ENCODE peak calls at places on chromosomes 4 and X, in seven cellular contexts. D is CD4-positive, alpha-beta memory T cell; E is ureter; F is activated T-helper 1 cell treated with anti-CD3 and anti-CD28 coated beads, Interleukin-2, amount 50 U/mL, for 16 hours; P is activated gamma-delta T cell; R is T-helper 2 cell; M is amniotic epithelial cell. L is an unnamed sample.

GRCh38 chr4:169070895-169071218 is 60.8 kb upstream of the CBR4 start:
- DNase-seq in D (no peak), F (no peak), P (no peak), E (peak), M (peak), R (no peak), L (no peak)

GRCh38 chr4:158282252-158282651 is 72.0 kb downstream of the TMEM144 start:
- DNase-seq in E (no peak), M (no peak), D (no peak), R (no peak), P (no peak), F (no peak), L (no peak)

GRCh38 chrX:140661657-140662056 is 47.9 kb upstream of the LINC00632 start:
- DNase-seq in F (no peak), P (no peak), M (no peak), E (no peak), R (no peak), D (no peak), L (no peak)

GRCh38 chr4:173169428-173170209 is 1.0 kb downstream of the GALNT7 start:
- DNase-seq in M (peak), R (peak), P (peak), F (peak), E (peak), D (peak), L (peak)

GRCh38 chr4:47451657-47452056 is 11.8 kb downstream of the COMMD8 start:
- DNase-seq in P (no peak), F (no peak), E (no peak), D (no peak), R (no peak), M (no peak), L (no peak)

GRCh38 chrX:30513284-30513683 is 64.3 kb downstream of the TASL start:
- DNase-seq in P (no peak), F (no peak), M (no peak), R (no peak), D (peak), E (no peak), L (no peak)

GRCh38 chr4:113776679-113777078 is 15.1 kb upstream of the CAMK2D start:
- DNase-seq in F (no peak), M (no peak), D (no peak), R (no peak), E (no peak), P (no peak), L (no peak)

GRCh38 chr4:179485781-179486180 is 2043.5 kb upstream of the AGA start:
- DNase-seq in D (no peak), R (no peak), E (no peak), F (no peak), M (no peak), P (no peak), L (no peak)

GRCh38 chr4:141654098-141654497 is 17.7 kb downstream of the IL15 start:
- DNase-seq in E (no peak), F (no peak), P (no peak), M (peak), R (no peak), D (no peak), L (no peak)

GRCh38 chr4:185210102-185210981 is 944 bp downstream of the SNX25 start:
- DNase-seq in P (peak), M (peak), E (peak), F (peak), R (peak), D (peak), L (peak)

GRCh38 chr4:37994569-37994968 is 34.4 kb downstream of the PTTG2 start:
- DNase-seq in M (no peak), D (no peak), R (no peak), F (no peak), P (no peak), E (no peak), L (no peak)

GRCh38 chrX:54891573-54891972 is 29.1 kb upstream of the TRO start:
- DNase-seq in F (no peak), D (peak), E (no peak), M (peak), P (no peak), R (no peak), L (peak)

GRCh38 chr4:102318526-102318925 is 26.8 kb downstream of the SLC39A8 start:
- DNase-seq in F (no peak), M (no peak), R (no peak), E (no peak), D (no peak), P (no peak), L (no peak)

GRCh38 chr4:121256346-121256745 is 92.2 kb upstream of the TNIP3 start:
- DNase-seq in P (no peak), E (no peak), M (peak), R (peak), D (peak), F (peak), L (no peak)

GRCh38 chr4:154908168-154908567 is 127.1 kb downstream of the RBM46 start:
- DNase-seq in D (no peak), F (no peak), E (no peak), R (no peak), P (no peak), M (no peak), L (no peak)

GRCh38 chrX:70134116-70134477 is 850 bp downstream of the IGBP1 start:
- DNase-seq in R (no peak), F (no peak), P (no peak), E (no peak), D (no peak), M (peak), L (no peak)

GRCh38 chr4:76689079-76689817 is 208.7 kb downstream of the SOWAHB start:
- DNase-seq in R (no peak), P (no peak), E (no peak), M (no peak), D (no peak), F (peak), L (no peak)

GRCh38 chr4:72959411-72959810 is 110.1 kb downstream of the COX18 start:
- DNase-seq in M (no peak), E (no peak), P (no peak), F (no peak), D (no peak), R (no peak), L (no peak)

GRCh38 chr4:61380865-61381264 is 180.7 kb downstream of the ADGRL3 start:
- DNase-seq in E (no peak), P (no peak), R (no peak), M (no peak), F (no peak), D (no peak), L (no peak)

L was measured in effector CD8-positive, alpha-beta T cell.